ENCODE peak calls at places on chromosomes 2 and 18, in nine cellular contexts. One of them, this sample, is unnamed.

GRCh38 chr2:101776172-101777043 is 78.9 kb downstream of the MAP4K4 start:
- DNase-seq in nephron progenitor cell: peak
- DNase-seq in NCI-H1417 treated with DMSO at 0.1 percent for 48 hours: no peak
- DNase-seq in Panc1: no peak
- DNase-seq in C1 segment of cervical spinal cord: no peak
- DNase-seq in AG08395: no peak
- DNase-seq in neural crest cell: no peak
- DNase-seq in choroid plexus epithelial cell: peak
- DNase-seq in kidney glomerular epithelial cell: no peak
- DNase-seq in this sample: no peak

GRCh38 chr2:19124135-19124534 is 234.3 kb downstream of the OSR1 start:
- DNase-seq in nephron progenitor cell: no peak
- DNase-seq in NCI-H1417 treated with DMSO at 0.1 percent for 48 hours: no peak
- DNase-seq in Panc1: no peak
- DNase-seq in C1 segment of cervical spinal cord: no peak
- DNase-seq in AG08395: peak
- DNase-seq in neural crest cell: no peak
- DNase-seq in choroid plexus epithelial cell: peak
- DNase-seq in kidney glomerular epithelial cell: peak
- DNase-seq in this sample: no peak

GRCh38 chr2:200380833-200381542 is 74.5 kb downstream of the SPATS2L start:
- DNase-seq in nephron progenitor cell: no peak
- DNase-seq in NCI-H1417 treated with DMSO at 0.1 percent for 48 hours: no peak
- DNase-seq in Panc1: no peak
- DNase-seq in C1 segment of cervical spinal cord: no peak
- DNase-seq in AG08395: peak
- DNase-seq in neural crest cell: no peak
- DNase-seq in choroid plexus epithelial cell: peak
- DNase-seq in kidney glomerular epithelial cell: peak
- DNase-seq in this sample: peak

GRCh38 chr2:223000872-223001825 is 50.8 kb upstream of the KCNE4 start:
- DNase-seq in nephron progenitor cell: no peak
- DNase-seq in NCI-H1417 treated with DMSO at 0.1 percent for 48 hours: peak
- DNase-seq in Panc1: no peak
- DNase-seq in C1 segment of cervical spinal cord: no peak
- DNase-seq in AG08395: no peak
- DNase-seq in neural crest cell: no peak
- DNase-seq in choroid plexus epithelial cell: no peak
- DNase-seq in kidney glomerular epithelial cell: no peak
- DNase-seq in this sample: no peak

GRCh38 chr2:3041841-3042600 is 335.6 kb downstream of the EIPR1 start:
- DNase-seq in nephron progenitor cell: peak
- DNase-seq in NCI-H1417 treated with DMSO at 0.1 percent for 48 hours: no peak
- DNase-seq in Panc1: no peak
- DNase-seq in C1 segment of cervical spinal cord: no peak
- DNase-seq in AG08395: no peak
- DNase-seq in neural crest cell: no peak
- DNase-seq in choroid plexus epithelial cell: peak
- DNase-seq in kidney glomerular epithelial cell: no peak
- DNase-seq in this sample: no peak

GRCh38 chr2:217756375-217757107 is 246.3 kb downstream of the TNS1 start:
- DNase-seq in nephron progenitor cell: peak
- DNase-seq in NCI-H1417 treated with DMSO at 0.1 percent for 48 hours: no peak
- DNase-seq in Panc1: no peak
- DNase-seq in C1 segment of cervical spinal cord: no peak
- DNase-seq in AG08395: peak
- DNase-seq in neural crest cell: peak
- DNase-seq in choroid plexus epithelial cell: peak
- DNase-seq in kidney glomerular epithelial cell: no peak
- DNase-seq in this sample: peak

GRCh38 chr18:73458186-73458964 is 590.6 kb upstream of the NETO1 start:
- DNase-seq in nephron progenitor cell: no peak
- DNase-seq in NCI-H1417 treated with DMSO at 0.1 percent for 48 hours: no peak
- DNase-seq in Panc1: no peak
- DNase-seq in C1 segment of cervical spinal cord: no peak
- DNase-seq in AG08395: no peak
- DNase-seq in neural crest cell: no peak
- DNase-seq in choroid plexus epithelial cell: no peak
- DNase-seq in kidney glomerular epithelial cell: no peak
- DNase-seq in this sample: no peak

GRCh38 chr2:179749210-179749609 is 112.2 kb downstream of the ZNF385B start:
- DNase-seq in nephron progenitor cell: no peak
- DNase-seq in NCI-H1417 treated with DMSO at 0.1 percent for 48 hours: no peak
- DNase-seq in Panc1: no peak
- DNase-seq in C1 segment of cervical spinal cord: no peak
- DNase-seq in AG08395: peak
- DNase-seq in neural crest cell: no peak
- DNase-seq in choroid plexus epithelial cell: peak
- DNase-seq in kidney glomerular epithelial cell: no peak
- DNase-seq in this sample: no peak

GRCh38 chr2:23824777-23825212 is 102.1 kb downstream of the ATAD2B start:
- DNase-seq in nephron progenitor cell: peak
- DNase-seq in NCI-H1417 treated with DMSO at 0.1 percent for 48 hours: no peak
- DNase-seq in Panc1: peak
- DNase-seq in C1 segment of cervical spinal cord: no peak
- DNase-seq in AG08395: peak
- DNase-seq in neural crest cell: peak
- DNase-seq in choroid plexus epithelial cell: peak
- DNase-seq in kidney glomerular epithelial cell: peak
- DNase-seq in this sample: peak

GRCh38 chr18:8468911-8469310 is 140.3 kb upstream of the RAB12 start:
- DNase-seq in nephron progenitor cell: peak
- DNase-seq in NCI-H1417 treated with DMSO at 0.1 percent for 48 hours: no peak
- DNase-seq in Panc1: no peak
- DNase-seq in C1 segment of cervical spinal cord: no peak
- DNase-seq in AG08395: peak
- DNase-seq in neural crest cell: no peak
- DNase-seq in choroid plexus epithelial cell: peak
- DNase-seq in kidney glomerular epithelial cell: no peak
- DNase-seq in this sample: no peak

GRCh38 chr2:21657475-21657874 is 533.7 kb downstream of the TDRD15 start:
- DNase-seq in nephron progenitor cell: no peak
- DNase-seq in NCI-H1417 treated with DMSO at 0.1 percent for 48 hours: no peak
- DNase-seq in Panc1: no peak
- DNase-seq in C1 segment of cervical spinal cord: no peak
- DNase-seq in AG08395: no peak
- DNase-seq in neural crest cell: no peak
- DNase-seq in choroid plexus epithelial cell: no peak
- DNase-seq in kidney glomerular epithelial cell: no peak
- DNase-seq in this sample: no peak

GRCh38 chr2:39938035-39938835 is 159.2 kb upstream of the THUMPD2 start:
- DNase-seq in nephron progenitor cell: no peak
- DNase-seq in NCI-H1417 treated with DMSO at 0.1 percent for 48 hours: no peak
- DNase-seq in Panc1: no peak
- DNase-seq in C1 segment of cervical spinal cord: no peak
- DNase-seq in AG08395: peak
- DNase-seq in neural crest cell: no peak
- DNase-seq in choroid plexus epithelial cell: peak
- DNase-seq in kidney glomerular epithelial cell: peak
- DNase-seq in this sample: no peak

GRCh38 chr2:197502201-197502600 is 2.0 kb downstream of the HSPE1 start:
- DNase-seq in nephron progenitor cell: no peak
- DNase-seq in NCI-H1417 treated with DMSO at 0.1 percent for 48 hours: no peak
- DNase-seq in Panc1: no peak
- DNase-seq in C1 segment of cervical spinal cord: no peak
- DNase-seq in AG08395: no peak
- DNase-seq in neural crest cell: no peak
- DNase-seq in choroid plexus epithelial cell: no peak
- DNase-seq in kidney glomerular epithelial cell: no peak
- DNase-seq in this sample: no peak

GRCh38 chr2:172252154-172252553 is 149.5 kb upstream of the DLX2 start:
- DNase-seq in nephron progenitor cell: no peak
- DNase-seq in NCI-H1417 treated with DMSO at 0.1 percent for 48 hours: no peak
- DNase-seq in Panc1: no peak
- DNase-seq in C1 segment of cervical spinal cord: no peak
- DNase-seq in AG08395: no peak
- DNase-seq in neural crest cell: no peak
- DNase-seq in choroid plexus epithelial cell: no peak
- DNase-seq in kidney glomerular epithelial cell: no peak
- DNase-seq in this sample: no peak

GRCh38 chr2:20646446-20646845 is 4.5 kb downstream of the HS1BP3 start:
- DNase-seq in nephron progenitor cell: no peak
- DNase-seq in NCI-H1417 treated with DMSO at 0.1 percent for 48 hours: no peak
- DNase-seq in Panc1: no peak
- DNase-seq in C1 segment of cervical spinal cord: no peak
- DNase-seq in AG08395: no peak
- DNase-seq in neural crest cell: no peak
- DNase-seq in choroid plexus epithelial cell: no peak
- DNase-seq in kidney glomerular epithelial cell: no peak
- DNase-seq in this sample: no peak

GRCh38 chr2:217903859-217904613 is 98.8 kb downstream of the TNS1 start:
- DNase-seq in nephron progenitor cell: peak
- DNase-seq in NCI-H1417 treated with DMSO at 0.1 percent for 48 hours: no peak
- DNase-seq in Panc1: no peak
- DNase-seq in C1 segment of cervical spinal cord: no peak
- DNase-seq in AG08395: peak
- DNase-seq in neural crest cell: no peak
- DNase-seq in choroid plexus epithelial cell: peak
- DNase-seq in kidney glomerular epithelial cell: no peak
- DNase-seq in this sample: no peak

GRCh38 chr18:36095936-36096519 is 28.7 kb upstream of the RPRD1A start:
- DNase-seq in nephron progenitor cell: no peak
- DNase-seq in NCI-H1417 treated with DMSO at 0.1 percent for 48 hours: no peak
- DNase-seq in Panc1: peak
- DNase-seq in C1 segment of cervical spinal cord: no peak
- DNase-seq in AG08395: peak
- DNase-seq in neural crest cell: no peak
- DNase-seq in choroid plexus epithelial cell: peak
- DNase-seq in kidney glomerular epithelial cell: peak
- DNase-seq in this sample: peak

GRCh38 chr2:9392895-9393757 is 30.2 kb downstream of the ITGB1BP1 start:
- DNase-seq in nephron progenitor cell: peak
- DNase-seq in NCI-H1417 treated with DMSO at 0.1 percent for 48 hours: no peak
- DNase-seq in Panc1: no peak
- DNase-seq in C1 segment of cervical spinal cord: no peak
- DNase-seq in AG08395: peak
- DNase-seq in neural crest cell: no peak
- DNase-seq in choroid plexus epithelial cell: peak
- DNase-seq in kidney glomerular epithelial cell: no peak
- DNase-seq in this sample: no peak

GRCh38 chr2:31762085-31762484 is 181.3 kb upstream of the SRD5A2 start:
- DNase-seq in nephron progenitor cell: no peak
- DNase-seq in NCI-H1417 treated with DMSO at 0.1 percent for 48 hours: no peak
- DNase-seq in Panc1: no peak
- DNase-seq in C1 segment of cervical spinal cord: no peak
- DNase-seq in AG08395: no peak
- DNase-seq in neural crest cell: no peak
- DNase-seq in choroid plexus epithelial cell: peak
- DNase-seq in kidney glomerular epithelial cell: no peak
- DNase-seq in this sample: no peak

GRCh38 chr18:77249583-77250500 is at the start of gene GALR1:
- DNase-seq in nephron progenitor cell: peak
- DNase-seq in NCI-H1417 treated with DMSO at 0.1 percent for 48 hours: no peak
- DNase-seq in Panc1: no peak
- DNase-seq in C1 segment of cervical spinal cord: no peak
- DNase-seq in AG08395: no peak
- DNase-seq in neural crest cell: peak
- DNase-seq in choroid plexus epithelial cell: peak
- DNase-seq in kidney glomerular epithelial cell: no peak
- DNase-seq in this sample: no peak

GRCh38 chr2:153059338-153060052 is 341.1 kb downstream of the ARL6IP6 start:
- DNase-seq in nephron progenitor cell: no peak
- DNase-seq in NCI-H1417 treated with DMSO at 0.1 percent for 48 hours: no peak
- DNase-seq in Panc1: peak
- DNase-seq in C1 segment of cervical spinal cord: no peak
- DNase-seq in AG08395: no peak
- DNase-seq in neural crest cell: no peak
- DNase-seq in choroid plexus epithelial cell: peak
- DNase-seq in kidney glomerular epithelial cell: peak
- DNase-seq in this sample: peak

GRCh38 chr2:207241198-207241597 is 75.5 kb upstream of the KLF7 start:
- DNase-seq in nephron progenitor cell: no peak
- DNase-seq in NCI-H1417 treated with DMSO at 0.1 percent for 48 hours: no peak
- DNase-seq in Panc1: no peak
- DNase-seq in C1 segment of cervical spinal cord: no peak
- DNase-seq in AG08395: no peak
- DNase-seq in neural crest cell: no peak
- DNase-seq in choroid plexus epithelial cell: no peak
- DNase-seq in kidney glomerular epithelial cell: no peak
- DNase-seq in this sample: no peak

GRCh38 chr2:1675633-1676032 is 68.7 kb downstream of the PXDN start:
- DNase-seq in nephron progenitor cell: no peak
- DNase-seq in NCI-H1417 treated with DMSO at 0.1 percent for 48 hours: no peak
- DNase-seq in Panc1: peak
- DNase-seq in C1 segment of cervical spinal cord: no peak
- DNase-seq in AG08395: peak
- DNase-seq in neural crest cell: no peak
- DNase-seq in choroid plexus epithelial cell: peak
- DNase-seq in kidney glomerular epithelial cell: peak
- DNase-seq in this sample: no peak

GRCh38 chr2:179440642-179441251 is 176.1 kb upstream of the SESTD1 start:
- DNase-seq in nephron progenitor cell: no peak
- DNase-seq in NCI-H1417 treated with DMSO at 0.1 percent for 48 hours: no peak
- DNase-seq in Panc1: no peak
- DNase-seq in C1 segment of cervical spinal cord: no peak
- DNase-seq in AG08395: no peak
- DNase-seq in neural crest cell: no peak
- DNase-seq in choroid plexus epithelial cell: peak
- DNase-seq in kidney glomerular epithelial cell: no peak
- DNase-seq in this sample: peak

GRCh38 chr2:217673555-217674088 is 329.2 kb downstream of the TNS1 start:
- DNase-seq in nephron progenitor cell: no peak
- DNase-seq in NCI-H1417 treated with DMSO at 0.1 percent for 48 hours: no peak
- DNase-seq in Panc1: no peak
- DNase-seq in C1 segment of cervical spinal cord: no peak
- DNase-seq in AG08395: no peak
- DNase-seq in neural crest cell: no peak
- DNase-seq in choroid plexus epithelial cell: no peak
- DNase-seq in kidney glomerular epithelial cell: no peak
- DNase-seq in this sample: no peak

GRCh38 chr18:44735071-44735470 is 54.4 kb downstream of the SETBP1 start:
- DNase-seq in nephron progenitor cell: no peak
- DNase-seq in NCI-H1417 treated with DMSO at 0.1 percent for 48 hours: no peak
- DNase-seq in Panc1: no peak
- DNase-seq in C1 segment of cervical spinal cord: no peak
- DNase-seq in AG08395: no peak
- DNase-seq in neural crest cell: no peak
- DNase-seq in choroid plexus epithelial cell: no peak
- DNase-seq in kidney glomerular epithelial cell: no peak
- DNase-seq in this sample: no peak

GRCh38 chr2:176161817-176162626 is 4.9 kb downstream of the HOXD3 start:
- DNase-seq in nephron progenitor cell: no peak
- DNase-seq in NCI-H1417 treated with DMSO at 0.1 percent for 48 hours: no peak
- DNase-seq in Panc1: no peak
- DNase-seq in C1 segment of cervical spinal cord: no peak
- DNase-seq in AG08395: peak
- DNase-seq in neural crest cell: no peak
- DNase-seq in choroid plexus epithelial cell: peak
- DNase-seq in kidney glomerular epithelial cell: no peak
- DNase-seq in this sample: no peak

GRCh38 chr2:98020516-98020915 is 24.8 kb upstream of the TMEM131 start:
- DNase-seq in nephron progenitor cell: no peak
- DNase-seq in NCI-H1417 treated with DMSO at 0.1 percent for 48 hours: no peak
- DNase-seq in Panc1: no peak
- DNase-seq in C1 segment of cervical spinal cord: no peak
- DNase-seq in AG08395: no peak
- DNase-seq in neural crest cell: no peak
- DNase-seq in choroid plexus epithelial cell: no peak
- DNase-seq in kidney glomerular epithelial cell: no peak
- DNase-seq in this sample: no peak

GRCh38 chr2:96601382-96602292 is 36.5 kb downstream of the KANSL3 start:
- DNase-seq in nephron progenitor cell: no peak
- DNase-seq in NCI-H1417 treated with DMSO at 0.1 percent for 48 hours: no peak
- DNase-seq in Panc1: no peak
- DNase-seq in C1 segment of cervical spinal cord: no peak
- DNase-seq in AG08395: no peak
- DNase-seq in neural crest cell: no peak
- DNase-seq in choroid plexus epithelial cell: no peak
- DNase-seq in kidney glomerular epithelial cell: no peak
- DNase-seq in this sample: no peak

GRCh38 chr2:189210250-189211075 is 30.9 kb upstream of the COL5A2 start:
- DNase-seq in nephron progenitor cell: no peak
- DNase-seq in NCI-H1417 treated with DMSO at 0.1 percent for 48 hours: no peak
- DNase-seq in Panc1: no peak
- DNase-seq in C1 segment of cervical spinal cord: no peak
- DNase-seq in AG08395: peak
- DNase-seq in neural crest cell: no peak
- DNase-seq in choroid plexus epithelial cell: peak
- DNase-seq in kidney glomerular epithelial cell: peak
- DNase-seq in this sample: no peak

GRCh38 chr2:222797871-222798270 is 63.0 kb upstream of the ACSL3 start:
- DNase-seq in nephron progenitor cell: no peak
- DNase-seq in NCI-H1417 treated with DMSO at 0.1 percent for 48 hours: no peak
- DNase-seq in Panc1: no peak
- DNase-seq in C1 segment of cervical spinal cord: no peak
- DNase-seq in AG08395: no peak
- DNase-seq in neural crest cell: no peak
- DNase-seq in choroid plexus epithelial cell: no peak
- DNase-seq in kidney glomerular epithelial cell: no peak
- DNase-seq in this sample: no peak

This sample was measured in HAP-1.